ENCODE peak calls at places on chromosomes 3 and 15, in seven cellular contexts. D is GM04504; M is mucosa of gallbladder; V is NCI-H748 treated with DMSO at 0.1 percent for 48 hours; A is effector memory CD8-positive, alpha-beta T cell; B is Right ventricle myocardium superior; R is GM06990. K is an unnamed sample.

GRCh38 chr3:137121704-137122314 is 164.0 kb downstream of the IL20RB start:
- DNase-seq in M (peak; percentile 20), V (peak; percentile 17), D (peak; percentile 6), A (no peak), B (no peak), R (peak; percentile 25), K (no peak)

GRCh38 chr15:76470691-76471090 is 134.1 kb downstream of the ISL2 start:
- DNase-seq in B (no peak), R (no peak), A (no peak), V (no peak), D (peak; percentile 22), M (no peak), K (no peak)

GRCh38 chr3:58492385-58492970 is 582 bp downstream of the KCTD6 start:
- DNase-seq in V (no peak), A (peak; percentile 7), M (no peak), B (no peak), D (no peak), R (peak; percentile 20), K (no peak)

GRCh38 chr15:45205192-45205591 is 17.4 kb upstream of the SHF start:
- DNase-seq in D (peak; percentile 30), B (no peak), R (no peak), A (peak; percentile 55), V (peak; percentile 55), M (peak; percentile 58), K (no peak)

GRCh38 chr3:127589600-127590281 is 792 bp downstream of the TPRA1 start:
- DNase-seq in M (no peak), R (no peak), A (no peak), D (no peak), B (peak; percentile 44), V (no peak), K (peak; percentile 65)

GRCh38 chr15:90881978-90882721 is 2.2 kb upstream of the FES start:
- DNase-seq in B (no peak), V (no peak), A (no peak), D (no peak), M (no peak), R (peak; percentile 7), K (no peak)

GRCh38 chr3:185207931-185208746 is 45.7 kb downstream of the EHHADH start:
- DNase-seq in B (no peak), R (peak; percentile 81), D (peak; percentile 47), A (no peak), M (no peak), V (no peak), K (no peak)

GRCh38 chr15:40002295-40002694 is 36.7 kb downstream of the SRP14 start:
- DNase-seq in D (no peak), B (no peak), R (no peak), A (no peak), V (no peak), M (peak; percentile 87), K (no peak)

GRCh38 chr3:160665784-160666526 is 11.0 kb upstream of the ARL14 start:
- DNase-seq in D (peak; percentile 24), M (no peak), V (peak; percentile 80), R (peak; percentile 62), A (no peak), B (no peak), K (no peak)

GRCh38 chr3:138405486-138405885 is 28.9 kb upstream of the ESYT3 start:
- DNase-seq in D (no peak), R (no peak), B (no peak), M (no peak), A (no peak), V (no peak), K (no peak)

GRCh38 chr3:138049157-138049919 is 39.4 kb downstream of the CLDN18 start:
- DNase-seq in B (no peak), R (no peak), V (no peak), A (no peak), M (no peak), D (peak; percentile 41), K (no peak)

GRCh38 chr3:39448506-39449233 is 18.8 kb upstream of the MOBP start:
- DNase-seq in V (no peak), A (no peak), M (no peak), R (no peak), B (no peak), D (no peak), K (no peak)

GRCh38 chr3:172156309-172156998 is 117.1 kb downstream of the FNDC3B start:
- DNase-seq in D (no peak), V (no peak), B (peak; percentile 45), M (peak; percentile 50), A (no peak), R (no peak), K (peak; percentile 66)

GRCh38 chr3:16606398-16606797 is 1.2 kb upstream of the DAZL start:
- DNase-seq in V (no peak), M (no peak), A (no peak), D (no peak), R (no peak), B (no peak), K (no peak)

GRCh38 chr15:46408312-46408711 is 773.5 kb downstream of the SQOR start:
- DNase-seq in R (no peak), V (no peak), B (no peak), D (no peak), A (no peak), M (no peak), K (no peak)

GRCh38 chr15:80015156-80015555 is 44.2 kb upstream of the BCL2A1 start:
- DNase-seq in A (no peak), V (no peak), B (no peak), D (no peak), R (no peak), M (no peak), K (no peak)

GRCh38 chr3:126926684-126927404 is 56.1 kb upstream of the PLXNA1 start:
- DNase-seq in D (peak; percentile 68), R (no peak), A (no peak), M (no peak), V (no peak), B (peak; percentile 82), K (no peak)

GRCh38 chr3:139523166-139523565 is 16.4 kb downstream of the RBP1 start:
- DNase-seq in R (no peak), M (peak; percentile 2), B (no peak), V (no peak), D (no peak), A (no peak), K (no peak)

GRCh38 chr15:80626643-80627120 is 68.4 kb upstream of the ABHD17C start:
- DNase-seq in D (no peak), R (no peak), V (no peak), M (no peak), A (no peak), B (no peak), K (no peak)

GRCh38 chr3:71035314-71035713 is 548.2 kb downstream of the FOXP1 start:
- DNase-seq in R (no peak), M (no peak), D (no peak), V (no peak), A (no peak), B (no peak), K (no peak)

K was measured in lower lobe of right lung.